ENCODE peak calls at places on chromosomes 1 and 21, in seven cellular contexts. One of them, this sample, is unnamed.

GRCh38 chr1:104238991-104239390 is 489.3 kb downstream of the AMY1C start:
- DNase-seq in fibroblast of the aortic adventitia: no peak
- DNase-seq in thoracic aorta: no peak
- DNase-seq in effector memory CD4-positive, alpha-beta T cell: no peak
- DNase-seq in GM10248: no peak
- DNase-seq in AG04450: no peak
- DNase-seq in cerebellum: no peak
- DNase-seq in this sample: no peak

GRCh38 chr1:7491818-7492173 is 279.3 kb upstream of the VAMP3 start:
- DNase-seq in fibroblast of the aortic adventitia: no peak
- DNase-seq in thoracic aorta: no peak
- DNase-seq in effector memory CD4-positive, alpha-beta T cell: no peak
- DNase-seq in GM10248: no peak
- DNase-seq in AG04450: no peak
- DNase-seq in cerebellum: no peak
- DNase-seq in this sample: no peak

GRCh38 chr1:230857822-230858221 is 10.5 kb downstream of the C1orf198 start:
- DNase-seq in fibroblast of the aortic adventitia: no peak
- DNase-seq in thoracic aorta: no peak
- DNase-seq in effector memory CD4-positive, alpha-beta T cell: no peak
- DNase-seq in GM10248: no peak
- DNase-seq in AG04450: no peak
- DNase-seq in cerebellum: no peak
- DNase-seq in this sample: no peak

GRCh38 chr1:201925961-201926585 is 20.3 kb downstream of the LMOD1 start:
- DNase-seq in fibroblast of the aortic adventitia: peak
- DNase-seq in thoracic aorta: no peak
- DNase-seq in effector memory CD4-positive, alpha-beta T cell: no peak
- DNase-seq in GM10248: no peak
- DNase-seq in AG04450: no peak
- DNase-seq in cerebellum: no peak
- DNase-seq in this sample: no peak

GRCh38 chr1:30652151-30652915 is 71.1 kb downstream of the MATN1 start:
- DNase-seq in fibroblast of the aortic adventitia: no peak
- DNase-seq in thoracic aorta: no peak
- DNase-seq in effector memory CD4-positive, alpha-beta T cell: no peak
- DNase-seq in GM10248: no peak
- DNase-seq in AG04450: no peak
- DNase-seq in cerebellum: no peak
- DNase-seq in this sample: no peak

GRCh38 chr21:36964832-36965719 is 1.4 kb downstream of the HLCS start:
- DNase-seq in fibroblast of the aortic adventitia: peak
- DNase-seq in thoracic aorta: no peak
- DNase-seq in effector memory CD4-positive, alpha-beta T cell: no peak
- DNase-seq in GM10248: no peak
- DNase-seq in AG04450: no peak
- DNase-seq in cerebellum: no peak
- DNase-seq in this sample: no peak

GRCh38 chr1:153963850-153964331 is 554 bp upstream of the SLC39A1 start:
- DNase-seq in fibroblast of the aortic adventitia: peak
- DNase-seq in thoracic aorta: no peak
- DNase-seq in effector memory CD4-positive, alpha-beta T cell: no peak
- DNase-seq in GM10248: no peak
- DNase-seq in AG04450: no peak
- DNase-seq in cerebellum: no peak
- DNase-seq in this sample: no peak

GRCh38 chr1:212683357-212683722 is 16.3 kb downstream of the BATF3 start:
- DNase-seq in fibroblast of the aortic adventitia: no peak
- DNase-seq in thoracic aorta: no peak
- DNase-seq in effector memory CD4-positive, alpha-beta T cell: no peak
- DNase-seq in GM10248: peak
- DNase-seq in AG04450: no peak
- DNase-seq in cerebellum: no peak
- DNase-seq in this sample: no peak

GRCh38 chr1:16392740-16393139 is 25.7 kb downstream of the SZRD1 start:
- DNase-seq in fibroblast of the aortic adventitia: peak
- DNase-seq in thoracic aorta: no peak
- DNase-seq in effector memory CD4-positive, alpha-beta T cell: no peak
- DNase-seq in GM10248: no peak
- DNase-seq in AG04450: no peak
- DNase-seq in cerebellum: no peak
- DNase-seq in this sample: no peak

GRCh38 chr1:224505454-224506093 is 71.0 kb upstream of the WDR26 start:
- DNase-seq in fibroblast of the aortic adventitia: no peak
- DNase-seq in thoracic aorta: no peak
- DNase-seq in effector memory CD4-positive, alpha-beta T cell: no peak
- DNase-seq in GM10248: no peak
- DNase-seq in AG04450: no peak
- DNase-seq in cerebellum: no peak
- DNase-seq in this sample: no peak

GRCh38 chr1:17763995-17764394 is 8.9 kb downstream of the ACTL8 start:
- DNase-seq in fibroblast of the aortic adventitia: no peak
- DNase-seq in thoracic aorta: no peak
- DNase-seq in effector memory CD4-positive, alpha-beta T cell: no peak
- DNase-seq in GM10248: no peak
- DNase-seq in AG04450: no peak
- DNase-seq in cerebellum: no peak
- DNase-seq in this sample: no peak

GRCh38 chr1:209527372-209527771 is 56.1 kb upstream of the CAMK1G start:
- DNase-seq in fibroblast of the aortic adventitia: no peak
- DNase-seq in thoracic aorta: no peak
- DNase-seq in effector memory CD4-positive, alpha-beta T cell: no peak
- DNase-seq in GM10248: no peak
- DNase-seq in AG04450: no peak
- DNase-seq in cerebellum: no peak
- DNase-seq in this sample: no peak

GRCh38 chr1:188769936-188770335 is 1707.7 kb downstream of the BRINP3 start:
- DNase-seq in fibroblast of the aortic adventitia: no peak
- DNase-seq in thoracic aorta: no peak
- DNase-seq in effector memory CD4-positive, alpha-beta T cell: no peak
- DNase-seq in GM10248: no peak
- DNase-seq in AG04450: no peak
- DNase-seq in cerebellum: no peak
- DNase-seq in this sample: no peak

GRCh38 chr1:8599813-8600212 is 217.6 kb downstream of the RERE start:
- DNase-seq in fibroblast of the aortic adventitia: no peak
- DNase-seq in thoracic aorta: no peak
- DNase-seq in effector memory CD4-positive, alpha-beta T cell: no peak
- DNase-seq in GM10248: no peak
- DNase-seq in AG04450: no peak
- DNase-seq in cerebellum: no peak
- DNase-seq in this sample: no peak

GRCh38 chr1:75615664-75616435 is 4.9 kb upstream of the SLC44A5 start:
- DNase-seq in fibroblast of the aortic adventitia: peak
- DNase-seq in thoracic aorta: no peak
- DNase-seq in effector memory CD4-positive, alpha-beta T cell: no peak
- DNase-seq in GM10248: peak
- DNase-seq in AG04450: no peak
- DNase-seq in cerebellum: no peak
- DNase-seq in this sample: no peak

GRCh38 chr1:228955691-228956090 is 220.4 kb downstream of the RHOU start:
- DNase-seq in fibroblast of the aortic adventitia: peak
- DNase-seq in thoracic aorta: no peak
- DNase-seq in effector memory CD4-positive, alpha-beta T cell: no peak
- DNase-seq in GM10248: no peak
- DNase-seq in AG04450: peak
- DNase-seq in cerebellum: no peak
- DNase-seq in this sample: no peak

GRCh38 chr1:15937706-15938168 is 38.2 kb downstream of the ZBTB17 start:
- DNase-seq in fibroblast of the aortic adventitia: no peak
- DNase-seq in thoracic aorta: no peak
- DNase-seq in effector memory CD4-positive, alpha-beta T cell: no peak
- DNase-seq in GM10248: peak
- DNase-seq in AG04450: no peak
- DNase-seq in cerebellum: no peak
- DNase-seq in this sample: no peak

GRCh38 chr1:174789399-174789798 is 210.3 kb upstream of the CACYBP start:
- DNase-seq in fibroblast of the aortic adventitia: peak
- DNase-seq in thoracic aorta: no peak
- DNase-seq in effector memory CD4-positive, alpha-beta T cell: no peak
- DNase-seq in GM10248: peak
- DNase-seq in AG04450: no peak
- DNase-seq in cerebellum: no peak
- DNase-seq in this sample: no peak

GRCh38 chr1:31383967-31384366 is 11.1 kb upstream of the FABP3 start:
- DNase-seq in fibroblast of the aortic adventitia: no peak
- DNase-seq in thoracic aorta: no peak
- DNase-seq in effector memory CD4-positive, alpha-beta T cell: no peak
- DNase-seq in GM10248: no peak
- DNase-seq in AG04450: no peak
- DNase-seq in cerebellum: no peak
- DNase-seq in this sample: no peak

GRCh38 chr1:85681087-85681486 is 27.1 kb downstream of the ZNHIT6 start:
- DNase-seq in fibroblast of the aortic adventitia: peak
- DNase-seq in thoracic aorta: no peak
- DNase-seq in effector memory CD4-positive, alpha-beta T cell: no peak
- DNase-seq in GM10248: no peak
- DNase-seq in AG04450: no peak
- DNase-seq in cerebellum: no peak
- DNase-seq in this sample: no peak

GRCh38 chr1:206503591-206504362 is 3.6 kb upstream of the RASSF5 start:
- DNase-seq in fibroblast of the aortic adventitia: peak
- DNase-seq in thoracic aorta: peak
- DNase-seq in effector memory CD4-positive, alpha-beta T cell: no peak
- DNase-seq in GM10248: peak
- DNase-seq in AG04450: peak
- DNase-seq in cerebellum: no peak
- DNase-seq in this sample: peak